ENCODE peak calls at places on chromosomes 4 and X, in seven cellular contexts. X is GM23338, E is HCT116, H is upper lobe of left lung, D is HepG2, R is Panc1, P is K562. L is an unnamed sample.

GRCh38 chr4:185011408-185011807 is 6.9 kb upstream of the HELT start:
- ATAC-seq in X (peak), H (no peak), R (peak), D (peak), E (peak), P (peak), L (no peak)

GRCh38 chrX:1536712-1537030 is 314 bp downstream of the P2RY8 start:
- ATAC-seq in H (peak), E (no peak), X (no peak), P (no peak), D (peak), R (no peak), L (no peak)

GRCh38 chr4:121226362-121226761 is 62.2 kb upstream of the TNIP3 start:
- ATAC-seq in E (no peak), H (no peak), P (no peak), R (no peak), X (peak), D (no peak), L (no peak)

GRCh38 chr4:76611164-76611563 is 176.1 kb downstream of the SHROOM3 start:
- ATAC-seq in X (no peak), D (no peak), R (no peak), P (no peak), H (peak), E (no peak), L (peak)

GRCh38 chrX:150567645-150568319 is 639 bp upstream of the MTM1 start:
- ATAC-seq in X (no peak), H (no peak), E (peak), D (peak), P (no peak), R (peak), L (no peak)

GRCh38 chr4:14117575-14118228 is 490.2 kb upstream of the BOD1L1 start:
- ATAC-seq in P (no peak), E (no peak), H (no peak), D (no peak), X (no peak), R (no peak), L (no peak)

GRCh38 chr4:24701683-24702082 is 93.7 kb upstream of the SOD3 start:
- ATAC-seq in R (no peak), E (no peak), X (no peak), P (no peak), H (no peak), D (no peak), L (no peak)

GRCh38 chrX:120749141-120749846 is 119.4 kb upstream of the C1GALT1C1 start:
- ATAC-seq in R (no peak), D (no peak), E (no peak), X (no peak), P (no peak), H (no peak), L (no peak)

GRCh38 chr4:164937576-164938270 is 39.7 kb downstream of the TRIM61 start:
- ATAC-seq in E (peak), H (no peak), R (no peak), P (peak), X (peak), D (peak), L (no peak)

GRCh38 chr4:80125252-80126177 is 52.5 kb upstream of the ANTXR2 start:
- ATAC-seq in H (no peak), X (peak), P (peak), D (peak), E (peak), R (peak), L (no peak)

GRCh38 chr4:169286562-169287301 is 16.0 kb upstream of the SH3RF1 start:
- ATAC-seq in X (no peak), E (peak), R (no peak), P (peak), D (peak), H (no peak), L (no peak)

GRCh38 chr4:99755223-99755944 is 61.2 kb upstream of the DAPP1 start:
- ATAC-seq in R (no peak), D (no peak), H (no peak), E (no peak), P (no peak), X (no peak), L (no peak)

GRCh38 chr4:126441173-126441810 is 1126.5 kb downstream of the FAT4 start:
- ATAC-seq in P (no peak), D (no peak), H (no peak), E (no peak), X (no peak), R (no peak), L (peak)

GRCh38 chrX:45323387-45323786 is 122.7 kb upstream of the DIPK2B start:
- ATAC-seq in D (no peak), R (no peak), H (no peak), X (no peak), E (peak), P (no peak), L (no peak)

GRCh38 chrX:49910344-49910743 is 12.1 kb upstream of the CLCN5 start:
- ATAC-seq in X (no peak), R (no peak), D (no peak), E (no peak), P (no peak), H (peak), L (no peak)

GRCh38 chr4:26281876-26282275 is 38.9 kb upstream of the RBPJ start:
- ATAC-seq in R (no peak), H (no peak), E (no peak), D (no peak), X (no peak), P (no peak), L (no peak)

GRCh38 chrX:71935542-71935941 is 24.9 kb downstream of the NHSL2 start:
- ATAC-seq in D (no peak), R (no peak), E (no peak), X (peak), P (no peak), H (peak), L (peak)

GRCh38 chrX:3699841-3700381 is 13.5 kb downstream of the PRKX start:
- ATAC-seq in X (no peak), P (no peak), R (no peak), D (no peak), E (no peak), H (no peak), L (no peak)

GRCh38 chr4:20176881-20177280 is 74.8 kb upstream of the SLIT2 start:
- ATAC-seq in D (no peak), E (no peak), R (no peak), X (no peak), P (no peak), H (no peak), L (no peak)

GRCh38 chr4:74793757-74794340 is 474 bp downstream of the BTC start:
- ATAC-seq in H (peak), D (peak), R (peak), P (peak), E (peak), X (peak), L (peak)

GRCh38 chr4:158315706-158316105 is 105.4 kb downstream of the TMEM144 start:
- ATAC-seq in P (no peak), R (no peak), X (no peak), E (no peak), H (no peak), D (no peak), L (no peak)

GRCh38 chr4:139229534-139230039 is 50.4 kb downstream of the MGARP start:
- ATAC-seq in H (no peak), D (peak), R (peak), X (peak), E (peak), P (peak), L (peak)

GRCh38 chr4:41505161-41505653 is 32.8 kb upstream of the LIMCH1 start:
- ATAC-seq in H (peak), P (no peak), E (peak), R (no peak), D (no peak), X (no peak), L (no peak)

GRCh38 chr4:37236165-37236564 is 8.4 kb upstream of the NWD2 start:
- ATAC-seq in P (no peak), E (no peak), H (no peak), R (no peak), D (no peak), X (no peak), L (no peak)

GRCh38 chrX:37685452-37686347 is at the start of gene XK:
- ATAC-seq in E (peak), X (peak), H (peak), R (peak), D (peak), P (peak), L (peak)
- TF ChIP-seq POLR2AphosphoS5 in E (no peak), X (no peak), H (no peak), R (no peak), D (no peak), P (peak), L (peak)

GRCh38 chrX:46621572-46621971 is 48.0 kb downstream of the CHST7 start:
- ATAC-seq in E (no peak), R (no peak), P (no peak), X (no peak), H (no peak), D (no peak), L (no peak)
- TF ChIP-seq CTCF in E (no peak), R (no peak), P (no peak), X (no peak), H (no peak), D (no peak), L (no peak)

GRCh38 chrX:112687189-112687691 is 7.5 kb upstream of the LHFPL1 start:
- ATAC-seq in X (no peak), E (no peak), R (no peak), D (no peak), P (no peak), H (no peak), L (peak)

GRCh38 chrX:112694062-112694461 is 14.3 kb upstream of the LHFPL1 start:
- ATAC-seq in R (no peak), P (no peak), H (no peak), D (no peak), E (no peak), X (no peak), L (no peak)

GRCh38 chrX:112694811-112695210 is 15.1 kb upstream of the LHFPL1 start:
- ATAC-seq in R (no peak), D (no peak), X (no peak), H (no peak), P (no peak), E (no peak), L (no peak)

GRCh38 chrX:112688242-112688641 is 8.5 kb upstream of the LHFPL1 start:
- ATAC-seq in H (no peak), D (no peak), R (no peak), X (no peak), P (no peak), E (no peak), L (no peak)

DNA sequence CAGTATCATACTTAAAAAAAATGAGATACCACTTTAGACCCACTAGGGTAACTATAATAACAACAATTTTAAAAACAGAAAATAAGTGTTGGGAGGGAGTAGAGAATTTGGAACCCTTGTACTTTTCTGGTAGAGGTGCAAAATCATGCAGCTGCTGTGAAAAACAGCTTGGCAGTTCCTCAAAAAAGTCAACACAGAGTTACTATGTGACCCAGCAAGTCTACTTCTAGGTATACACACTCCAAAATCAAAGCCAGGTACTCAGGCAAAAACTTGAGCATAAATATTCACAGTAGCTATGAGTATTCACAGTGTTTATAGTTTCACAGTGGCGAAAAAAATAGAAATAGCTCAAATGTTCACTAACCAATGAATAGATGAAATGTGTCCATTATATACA is 11.6 kb upstream of the LHFPL1 start:
- ATAC-seq in P (no peak), D (no peak), X (no peak), R (no peak), E (no peak), H (no peak), L (no peak)
- TF ChIP-seq POLR2AphosphoS5 in P (no peak), D (no peak), X (no peak), R (no peak), E (no peak), H (no peak), L (no peak)

DNA sequence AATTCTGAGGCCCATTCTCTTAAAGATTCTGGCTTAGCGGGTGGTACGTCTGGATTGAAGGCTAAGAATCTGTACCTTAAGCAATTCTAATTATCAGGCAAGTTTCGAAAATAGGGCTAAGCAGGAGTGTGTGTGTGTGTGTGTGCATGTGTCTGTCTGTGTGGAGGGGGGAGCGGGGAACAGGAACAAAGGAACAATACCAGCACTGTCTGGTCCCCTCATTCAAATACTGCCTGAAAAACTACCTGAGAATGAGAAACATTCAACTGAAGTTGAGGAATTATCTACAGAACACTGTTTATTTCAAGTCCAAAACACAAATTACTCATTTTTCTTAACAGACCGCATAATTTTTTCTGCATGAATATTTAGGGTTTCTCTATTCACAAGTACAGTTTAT is 18.6 kb downstream of the PGRMC2 start:
- ATAC-seq in H (no peak), R (no peak), X (no peak), E (no peak), P (no peak), D (peak), L (no peak)
- TF ChIP-seq CTCF in H (no peak), R (no peak), X (no peak), E (no peak), P (no peak), D (no peak), L (no peak)

DNA sequence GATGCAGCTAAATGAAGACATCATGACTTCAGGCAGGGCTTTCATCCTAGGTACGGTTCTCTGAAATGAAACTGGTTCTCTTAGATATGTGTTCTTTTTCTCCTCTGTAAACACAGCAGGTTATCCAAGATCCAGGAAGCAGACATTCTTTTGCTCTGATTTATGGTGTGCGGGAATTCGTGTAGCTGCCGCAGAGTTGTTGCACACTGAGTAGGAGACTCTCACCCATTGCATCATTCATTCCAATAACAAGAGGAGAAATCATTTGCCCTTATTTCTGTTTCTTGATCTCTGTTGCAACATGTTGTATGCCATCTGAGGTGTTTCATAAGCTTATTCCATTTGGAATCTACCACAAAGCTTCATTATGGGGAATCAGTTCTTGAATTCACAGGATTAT is 133.6 kb upstream of the VCX2 start:
- ATAC-seq in E (no peak), H (no peak), D (no peak), R (no peak), P (no peak), X (no peak), L (no peak)
- TF ChIP-seq POLR2AphosphoS5 in E (no peak), H (no peak), D (no peak), R (no peak), P (no peak), X (no peak), L (no peak)

DNA sequence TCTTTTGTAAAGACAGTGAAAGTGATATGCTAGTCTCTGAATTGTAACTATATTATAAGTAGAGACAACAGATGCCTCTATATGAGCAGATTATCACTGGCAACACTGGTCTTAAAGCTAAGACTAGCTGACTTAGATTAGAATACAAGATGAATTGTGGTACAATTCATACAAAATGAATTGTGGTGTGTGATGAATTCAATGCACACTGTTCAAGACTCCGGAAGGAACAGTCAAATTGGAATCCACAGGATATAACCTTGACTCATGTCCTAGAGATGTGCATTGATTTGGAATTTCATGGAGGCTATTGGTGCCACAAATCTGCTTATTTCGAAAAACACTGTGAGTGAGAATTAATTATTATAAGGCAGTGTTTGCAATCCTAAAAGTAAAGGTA is 701.8 kb downstream of the PCDH7 start:
- ATAC-seq in D (no peak), R (no peak), E (no peak), P (no peak), H (no peak), X (no peak), L (no peak)
- TF ChIP-seq CTCF in D (no peak), R (no peak), E (no peak), P (no peak), H (no peak), X (no peak), L (no peak)

DNA sequence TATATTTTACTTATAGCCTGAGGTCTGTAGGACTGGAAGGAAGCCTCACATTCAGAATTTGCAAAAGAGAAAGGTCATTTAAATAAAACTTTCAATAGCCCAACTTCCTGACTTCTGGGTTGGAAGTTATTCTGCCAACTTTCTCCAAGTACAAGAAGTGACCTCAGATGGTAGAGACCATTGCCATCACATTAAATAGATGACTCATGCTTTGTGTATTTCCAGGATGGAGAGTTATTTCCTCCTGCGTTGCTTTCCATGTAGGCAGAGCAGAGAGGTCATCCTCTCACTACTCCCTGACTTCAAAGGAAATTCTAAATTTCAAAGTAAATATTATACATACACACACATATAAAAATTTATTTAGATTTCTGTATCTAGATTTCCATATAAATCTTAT is 73.0 kb upstream of the NR3C2 start:
- ATAC-seq in H (no peak), D (no peak), P (no peak), X (no peak), E (peak), R (no peak), L (peak)
- TF ChIP-seq POLR2AphosphoS5 in H (peak), D (no peak), P (no peak), X (no peak), E (no peak), R (no peak), L (peak)

GRCh38 chrX:125205084-125205917 is 114.4 kb upstream of the TEX13C start:
- ATAC-seq in H (peak), D (peak), X (peak), E (no peak), R (peak), P (peak), L (peak)
- TF ChIP-seq CTCF in H (peak), D (no peak), X (peak), E (no peak), R (peak), P (no peak), L (peak)

GRCh38 chr4:3636628-3637320 is 104.6 kb upstream of the LRPAP1 start:
- ATAC-seq in D (no peak), H (peak), X (no peak), R (no peak), E (no peak), P (no peak), L (no peak)
- TF ChIP-seq POLR2AphosphoS5 in D (no peak), H (no peak), X (no peak), R (no peak), E (no peak), P (no peak), L (no peak)

GRCh38 chr4:151901631-151902030 is 140.8 kb upstream of the GATB start:
- ATAC-seq in H (no peak), R (no peak), D (no peak), E (no peak), P (no peak), X (no peak), L (no peak)
- TF ChIP-seq CTCF in H (no peak), R (no peak), D (no peak), E (no peak), P (no peak), X (no peak), L (no peak)